ENCODE peak calls at places on chromosome 4, in five cellular contexts. N, X, E, K and I are unnamed samples.

GRCh38 chr4:113467581-113467980 is 294.0 kb downstream of the CAMK2D start:
- DNase-seq in E (peak; percentile 53), K (no peak), X (no peak), N (no peak), I (no peak)

GRCh38 chr4:73028621-73029020 is 40.9 kb downstream of the COX18 start:
- DNase-seq in K (no peak), E (no peak), N (no peak), X (no peak), I (no peak)

GRCh38 chr4:139815646-139816601 is 150.3 kb downstream of the MGST2 start:
- DNase-seq in X (no peak), E (peak; percentile 77), K (no peak), N (peak; percentile 86), I (no peak)

GRCh38 chr4:62275470-62275869 is 1075.3 kb downstream of the ADGRL3 start:
- DNase-seq in E (no peak), K (no peak), N (no peak), X (no peak), I (no peak)

GRCh38 chr4:154049457-154050181 is 260.7 kb upstream of the SFRP2 start:
- DNase-seq in K (no peak), N (peak; percentile 87), E (peak; percentile 28), X (peak; percentile 4), I (no peak)

GRCh38 chr4:6986067-6986780 is 56.9 kb upstream of the TADA2B start:
- DNase-seq in K (peak; percentile 91), N (peak; percentile 74), X (peak; percentile 36), E (peak; percentile 84), I (no peak)

GRCh38 chr4:23889814-23890269 is at the start of gene PPARGC1A:
- DNase-seq in X (no peak), E (no peak), N (peak; percentile 72), K (peak; percentile 84), I (no peak)

GRCh38 chr4:139419388-139419914 is 34.5 kb upstream of the RAB33B start:
- DNase-seq in N (no peak), K (no peak), X (peak; percentile 97), E (peak; percentile 66), I (no peak)

GRCh38 chr4:37561803-37562207 is 124.4 kb downstream of the RELL1 start:
- DNase-seq in X (no peak), E (peak; percentile 92), N (no peak), K (no peak), I (no peak)

GRCh38 chr4:41154814-41155177 is 59.5 kb downstream of the APBB2 start:
- DNase-seq in K (no peak), E (no peak), N (no peak), X (no peak), I (no peak)

GRCh38 chr4:134862116-134862515 is 660.5 kb upstream of the PABPC4L start:
- DNase-seq in K (no peak), E (no peak), X (no peak), N (no peak), I (no peak)

GRCh38 chr4:18020145-18020670 is 1.3 kb downstream of the LCORL start:
- DNase-seq in K (no peak), N (peak; percentile 53), X (peak; percentile 21), E (no peak), I (no peak)

GRCh38 chr4:102493794-102494193 is 7.4 kb upstream of the NFKB1 start:
- DNase-seq in X (no peak), K (no peak), E (no peak), N (no peak), I (no peak)

GRCh38 chr4:11589676-11590075 is 161.0 kb upstream of the HS3ST1 start:
- DNase-seq in N (no peak), X (no peak), E (peak; percentile 7), K (no peak), I (no peak)

GRCh38 chr4:182862921-182863320 is 54.3 kb downstream of the DCTD start:
- DNase-seq in N (peak; percentile 64), E (no peak), X (no peak), K (no peak), I (no peak)

GRCh38 chr4:151324124-151324448 is 1.3 kb downstream of the SH3D19 start:
- DNase-seq in X (no peak), N (no peak), K (no peak), E (no peak), I (no peak)
- H3K4me3 ChIP-seq in X (no peak overlapping the region), N (peak overlapping the region; percentile 90), K (peak overlapping the region; percentile 98), E (peak overlapping the region; percentile 71), I (peak overlapping the region; percentile 83)

GRCh38 chr4:519203-519651 is 20.2 kb downstream of the PIGG start:
- DNase-seq in E (no peak), K (no peak), X (no peak), N (no peak), I (no peak)

GRCh38 chr4:517806-518070 is 18.7 kb downstream of the PIGG start:
- DNase-seq in K (no peak), N (no peak), X (no peak), E (no peak), I (no peak)

GRCh38 chr4:518569-519083 is 19.6 kb downstream of the PIGG start:
- DNase-seq in X (no peak), N (no peak), K (no peak), E (no peak), I (no peak)

GRCh38 chr4:515251-515650 is 16.2 kb downstream of the PIGG start:
- DNase-seq in N (no peak), X (no peak), K (no peak), E (no peak), I (no peak)

GRCh38 chr4:517061-517805 is 18.2 kb downstream of the PIGG start:
- DNase-seq in K (no peak), X (no peak), N (no peak), E (no peak), I (no peak)
- H3K4me3 ChIP-seq in K (no peak overlapping the region), X (no peak overlapping the region), N (no peak overlapping the region), E (no peak overlapping the region), I (no peak overlapping the region)

GRCh38 chr4:187849556-187850245 is 145.9 kb upstream of the ZFP42 start:
- DNase-seq in E (no peak), N (no peak), K (no peak), X (no peak), I (no peak)
- H3K4me3 ChIP-seq in E (no peak overlapping the region), N (no peak overlapping the region), K (no peak overlapping the region), X (no peak overlapping the region), I (no peak overlapping the region)

GRCh38 chr4:86892639-86892965 is 380 bp upstream of the C4orf36 start:
- DNase-seq in N (no peak), K (no peak), E (no peak), X (no peak), I (no peak)

GRCh38 chr4:86894465-86894864 is 2.2 kb upstream of the C4orf36 start:
- DNase-seq in N (no peak), X (no peak), K (no peak), E (peak; percentile 9), I (no peak)

GRCh38 chr4:86891785-86892638 is at the start of gene C4orf36:
- DNase-seq in X (peak; percentile 64), N (peak; percentile 94), E (peak; percentile 23), K (peak; percentile 72), I (peak; percentile 81)

GRCh38 chr4:86895692-86896488 is 3.7 kb upstream of the C4orf36 start:
- DNase-seq in K (no peak), E (peak; percentile 61), X (peak; percentile 58), N (no peak), I (no peak)

DNA sequence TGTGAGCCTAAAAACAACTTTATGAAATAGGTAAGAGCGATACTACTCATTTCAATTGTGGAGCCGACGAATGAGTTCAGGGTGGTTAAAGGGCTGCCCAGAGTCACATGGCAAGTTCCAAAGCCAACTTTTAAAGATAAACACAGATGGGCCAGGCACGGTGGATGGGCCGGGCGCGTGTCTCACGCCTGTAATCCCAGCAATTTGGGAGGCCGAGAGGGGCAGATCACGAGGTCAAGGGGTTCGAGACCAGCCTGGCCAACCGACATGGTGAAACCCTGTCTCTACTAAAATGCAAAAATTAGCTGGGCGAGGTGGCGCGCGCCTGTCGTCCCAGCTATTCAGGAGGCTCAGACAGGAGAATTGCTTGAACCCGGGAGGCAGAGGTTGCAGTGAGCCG is 914 bp upstream of the C4orf36 start:
- DNase-seq in X (no peak), N (peak; percentile 48), K (no peak), E (no peak), I (no peak)
- H3K4me3 ChIP-seq in X (no peak overlapping the region), N (peak overlapping the region; percentile 85), K (no peak overlapping the region), E (no peak overlapping the region), I (no peak overlapping the region)

GRCh38 chr4:107894138-107894603 is 37.2 kb upstream of the CYP2U1 start:
- DNase-seq in N (no peak), X (no peak), E (no peak), K (no peak), I (no peak)

GRCh38 chr4:107897823-107898222 is 33.5 kb upstream of the CYP2U1 start:
- DNase-seq in E (no peak), N (no peak), X (no peak), K (no peak), I (no peak)

GRCh38 chr4:107893171-107894137 is 37.9 kb upstream of the CYP2U1 start:
- DNase-seq in E (no peak), X (no peak), N (no peak), K (no peak), I (no peak)

GRCh38 chr4:107896158-107896645 is 35.1 kb upstream of the CYP2U1 start:
- DNase-seq in N (no peak), E (peak; percentile 94), X (no peak), K (no peak), I (no peak)

GRCh38 chr4:107896651-107897050 is 34.7 kb upstream of the CYP2U1 start:
- DNase-seq in K (no peak), E (no peak), N (no peak), X (no peak), I (no peak)
- H3K4me3 ChIP-seq in K (no peak overlapping the region), E (no peak overlapping the region), N (no peak overlapping the region), X (no peak overlapping the region), I (peak overlapping the region; percentile 2)